ENCODE peak calls at places on chromosomes 6 and 20, in ten cellular contexts. V is transverse colon; X is activated CD4-positive, alpha-beta T cell treated with anti-CD3 and anti-CD28 coated beads, Interleukin-2, amount 50 U/mL, for 4 hours; E is breast epithelium; M is HTR-8/SVneo; B is CD4-positive, alpha-beta memory T cell; T is GM10248; N is tibial nerve; Q is NCI-H1092 treated with DMSO at 0.1 percent for 48 hours; W is NCI-H345. G is an unnamed sample.

GRCh38 chr6:110609101-110609500 is 132.7 kb upstream of the SLC22A16 start:
- DNase-seq in V (no peak), X (no peak), E (no peak), M (no peak), B (no peak), T (no peak), N (no peak), Q (no peak), W (no peak), G (no peak)

GRCh38 chr20:5171074-5171789 is 44.4 kb downstream of the CDS2 start:
- DNase-seq in V (no peak), X (no peak), E (no peak), M (no peak), B (no peak), T (no peak), N (no peak), Q (no peak), W (peak), G (peak)

GRCh38 chr6:92110390-92110789 is 1309.0 kb downstream of the EPHA7 start:
- DNase-seq in V (no peak), X (no peak), E (no peak), M (no peak), B (no peak), T (no peak), N (no peak), Q (peak), W (peak), G (no peak)

GRCh38 chr6:96465321-96465903 is 56.2 kb upstream of the UFL1 start:
- DNase-seq in V (no peak), X (no peak), E (no peak), M (no peak), B (no peak), T (no peak), N (no peak), Q (no peak), W (no peak), G (no peak)

GRCh38 chr6:144844596-144844995 is 559.5 kb downstream of the UTRN start:
- DNase-seq in V (no peak), X (no peak), E (no peak), M (no peak), B (no peak), T (no peak), N (no peak), Q (no peak), W (no peak), G (no peak)

GRCh38 chr20:43911066-43911465 is 3.6 kb upstream of the TOX2 start:
- DNase-seq in V (no peak), X (no peak), E (no peak), M (peak), B (no peak), T (no peak), N (no peak), Q (no peak), W (no peak), G (no peak)

GRCh38 chr6:31769684-31770371 is 7.3 kb downstream of the VWA7 start:
- DNase-seq in V (peak), X (peak), E (peak), M (peak), B (peak), T (peak), N (peak), Q (no peak), W (peak), G (no peak)

GRCh38 chr6:132218063-132218696 is 183.1 kb downstream of the MOXD1 start:
- DNase-seq in V (no peak), X (no peak), E (no peak), M (no peak), B (no peak), T (peak), N (no peak), Q (peak), W (no peak), G (no peak)

GRCh38 chr6:131819507-131820228 is 11.8 kb downstream of the ENPP1 start:
- DNase-seq in V (no peak), X (no peak), E (no peak), M (no peak), B (no peak), T (peak), N (no peak), Q (no peak), W (no peak), G (no peak)

GRCh38 chr6:3409699-3410384 is 47.0 kb downstream of the SLC22A23 start:
- DNase-seq in V (peak), X (no peak), E (no peak), M (no peak), B (no peak), T (no peak), N (no peak), Q (no peak), W (no peak), G (no peak)

GRCh38 chr6:2378891-2379652 is 133.7 kb upstream of the GMDS start:
- DNase-seq in V (no peak), X (no peak), E (no peak), M (no peak), B (no peak), T (peak), N (no peak), Q (no peak), W (no peak), G (no peak)

GRCh38 chr20:63507083-63507743 is 8.3 kb upstream of the EEF1A2 start:
- DNase-seq in V (no peak), X (no peak), E (no peak), M (no peak), B (no peak), T (no peak), N (no peak), Q (no peak), W (no peak), G (no peak)

GRCh38 chr6:5554226-5554625 is 292.9 kb downstream of the FARS2 start:
- DNase-seq in V (no peak), X (no peak), E (no peak), M (no peak), B (no peak), T (no peak), N (no peak), Q (no peak), W (no peak), G (no peak)

GRCh38 chr6:399785-400517 is 8.4 kb downstream of the IRF4 start:
- DNase-seq in V (no peak), X (no peak), E (no peak), M (no peak), B (peak), T (peak), N (no peak), Q (no peak), W (no peak), G (no peak)

GRCh38 chr6:137717074-137718073 is 149.7 kb upstream of the TNFAIP3 start:
- DNase-seq in V (no peak), X (peak), E (no peak), M (no peak), B (peak), T (no peak), N (no peak), Q (no peak), W (peak), G (no peak)

GRCh38 chr6:22929228-22929627 is 359.9 kb downstream of the HDGFL1 start:
- DNase-seq in V (no peak), X (no peak), E (no peak), M (no peak), B (no peak), T (no peak), N (no peak), Q (no peak), W (no peak), G (no peak)

GRCh38 chr20:13800728-13801134 is 15.9 kb downstream of the NDUFAF5 start:
- DNase-seq in V (peak), X (no peak), E (peak), M (peak), B (no peak), T (no peak), N (peak), Q (peak), W (peak), G (no peak)